ENCODE peak calls at places on chromosomes 2 and 18, in nine cellular contexts. One of them, this sample, is unnamed.

GRCh38 chr2:59177748-59178147 is 936.6 kb upstream of the FANCL start:
- DNase-seq in A673: no peak
- DNase-seq in transverse colon: no peak
- DNase-seq in mammary epithelial cell: no peak
- DNase-seq in suprapubic skin: no peak
- DNase-seq in Caco-2: no peak
- DNase-seq in H9: no peak
- DNase-seq in heart right ventricle: no peak
- DNase-seq in aorta: no peak
- DNase-seq in this sample: no peak

GRCh38 chr2:232541195-232541960 is 1.9 kb downstream of the CHRNG start:
- DNase-seq in A673: no peak
- DNase-seq in transverse colon: no peak
- DNase-seq in mammary epithelial cell: no peak
- DNase-seq in suprapubic skin: peak; percentile 64
- DNase-seq in Caco-2: no peak
- DNase-seq in H9: no peak
- DNase-seq in heart right ventricle: no peak
- DNase-seq in aorta: peak; percentile 59
- DNase-seq in this sample: no peak

GRCh38 chr18:62827397-62827796 is 112.1 kb downstream of the PHLPP1 start:
- DNase-seq in A673: no peak
- DNase-seq in transverse colon: no peak
- DNase-seq in mammary epithelial cell: no peak
- DNase-seq in suprapubic skin: no peak
- DNase-seq in Caco-2: no peak
- DNase-seq in H9: no peak
- DNase-seq in heart right ventricle: no peak
- DNase-seq in aorta: no peak
- DNase-seq in this sample: no peak

GRCh38 chr2:233593201-233593600 is 24.2 kb upstream of the UGT1A8 start:
- DNase-seq in A673: no peak
- DNase-seq in transverse colon: no peak
- DNase-seq in mammary epithelial cell: peak; percentile 83
- DNase-seq in suprapubic skin: no peak
- DNase-seq in Caco-2: no peak
- DNase-seq in H9: no peak
- DNase-seq in heart right ventricle: no peak
- DNase-seq in aorta: no peak
- DNase-seq in this sample: no peak

GRCh38 chr2:226983891-226984290 is 148.0 kb downstream of the RHBDD1 start:
- DNase-seq in A673: no peak
- DNase-seq in transverse colon: no peak
- DNase-seq in mammary epithelial cell: no peak
- DNase-seq in suprapubic skin: no peak
- DNase-seq in Caco-2: no peak
- DNase-seq in H9: no peak
- DNase-seq in heart right ventricle: no peak
- DNase-seq in aorta: no peak
- DNase-seq in this sample: no peak

GRCh38 chr2:237235383-237236095 is 149.8 kb downstream of the COPS8 start:
- DNase-seq in A673: no peak
- DNase-seq in transverse colon: peak; percentile 31
- DNase-seq in mammary epithelial cell: peak; percentile 72
- DNase-seq in suprapubic skin: no peak
- DNase-seq in Caco-2: no peak
- DNase-seq in H9: no peak
- DNase-seq in heart right ventricle: peak; percentile 25
- DNase-seq in aorta: no peak
- DNase-seq in this sample: peak; percentile 92

GRCh38 chr2:142944264-142944663 is 66.8 kb downstream of the KYNU start:
- DNase-seq in A673: peak; percentile 72
- DNase-seq in transverse colon: no peak
- DNase-seq in mammary epithelial cell: peak; percentile 60
- DNase-seq in suprapubic skin: no peak
- DNase-seq in Caco-2: no peak
- DNase-seq in H9: no peak
- DNase-seq in heart right ventricle: no peak
- DNase-seq in aorta: no peak
- DNase-seq in this sample: no peak

GRCh38 chr2:159249955-159250723 is 36.4 kb downstream of the WDSUB1 start:
- DNase-seq in A673: peak; percentile 61
- DNase-seq in transverse colon: peak; percentile 72
- DNase-seq in mammary epithelial cell: peak; percentile 94
- DNase-seq in suprapubic skin: no peak
- DNase-seq in Caco-2: peak; percentile 14
- DNase-seq in H9: no peak
- DNase-seq in heart right ventricle: no peak
- DNase-seq in aorta: no peak
- DNase-seq in this sample: peak; percentile 65

GRCh38 chr2:25228848-25229674 is 60.7 kb upstream of the POMC start:
- DNase-seq in A673: peak; percentile 92
- DNase-seq in transverse colon: peak; percentile 69
- DNase-seq in mammary epithelial cell: peak; percentile 62
- DNase-seq in suprapubic skin: no peak
- DNase-seq in Caco-2: peak; percentile 85
- DNase-seq in H9: peak; percentile 91
- DNase-seq in heart right ventricle: peak; percentile 74
- DNase-seq in aorta: peak; percentile 89
- DNase-seq in this sample: peak; percentile 86

GRCh38 chr2:227029706-227030105 is 134.3 kb downstream of the COL4A4 start:
- DNase-seq in A673: no peak
- DNase-seq in transverse colon: no peak
- DNase-seq in mammary epithelial cell: no peak
- DNase-seq in suprapubic skin: no peak
- DNase-seq in Caco-2: no peak
- DNase-seq in H9: no peak
- DNase-seq in heart right ventricle: no peak
- DNase-seq in aorta: no peak
- DNase-seq in this sample: peak; percentile 4

GRCh38 chr2:217338306-217338916 is 478.5 kb upstream of the TNP1 start:
- DNase-seq in A673: peak; percentile 87
- DNase-seq in transverse colon: no peak
- DNase-seq in mammary epithelial cell: peak; percentile 31
- DNase-seq in suprapubic skin: no peak
- DNase-seq in Caco-2: no peak
- DNase-seq in H9: no peak
- DNase-seq in heart right ventricle: no peak
- DNase-seq in aorta: no peak
- DNase-seq in this sample: peak; percentile 47

GRCh38 chr2:128817171-128817570 is 498.5 kb upstream of the HS6ST1 start:
- DNase-seq in A673: peak; percentile 53
- DNase-seq in transverse colon: no peak
- DNase-seq in mammary epithelial cell: no peak
- DNase-seq in suprapubic skin: no peak
- DNase-seq in Caco-2: no peak
- DNase-seq in H9: peak; percentile 26
- DNase-seq in heart right ventricle: no peak
- DNase-seq in aorta: no peak
- DNase-seq in this sample: peak; percentile 6

GRCh38 chr2:11309706-11310105 is 34.7 kb downstream of the ROCK2 start:
- DNase-seq in A673: no peak
- DNase-seq in transverse colon: no peak
- DNase-seq in mammary epithelial cell: no peak
- DNase-seq in suprapubic skin: no peak
- DNase-seq in Caco-2: no peak
- DNase-seq in H9: no peak
- DNase-seq in heart right ventricle: no peak
- DNase-seq in aorta: no peak
- DNase-seq in this sample: no peak
- H3K4me1 ChIP-seq in A673: peaks cover 26% of the 10 kb centered on the region
- H3K4me1 ChIP-seq in transverse colon: peaks cover 31% of the 10 kb centered on the region
- H3K4me1 ChIP-seq in mammary epithelial cell: no peaks in the 10 kb centered on the region
- H3K4me1 ChIP-seq in suprapubic skin: peaks cover 21% of the 10 kb centered on the region
- H3K4me1 ChIP-seq in Caco-2: no peaks in the 10 kb centered on the region
- H3K4me1 ChIP-seq in H9: no peaks in the 10 kb centered on the region
- H3K4me1 ChIP-seq in heart right ventricle: no peaks in the 10 kb centered on the region
- H3K4me1 ChIP-seq in aorta: peaks cover 2% of the 10 kb centered on the region
- H3K4me1 ChIP-seq in this sample: no peaks in the 10 kb centered on the region

DNA sequence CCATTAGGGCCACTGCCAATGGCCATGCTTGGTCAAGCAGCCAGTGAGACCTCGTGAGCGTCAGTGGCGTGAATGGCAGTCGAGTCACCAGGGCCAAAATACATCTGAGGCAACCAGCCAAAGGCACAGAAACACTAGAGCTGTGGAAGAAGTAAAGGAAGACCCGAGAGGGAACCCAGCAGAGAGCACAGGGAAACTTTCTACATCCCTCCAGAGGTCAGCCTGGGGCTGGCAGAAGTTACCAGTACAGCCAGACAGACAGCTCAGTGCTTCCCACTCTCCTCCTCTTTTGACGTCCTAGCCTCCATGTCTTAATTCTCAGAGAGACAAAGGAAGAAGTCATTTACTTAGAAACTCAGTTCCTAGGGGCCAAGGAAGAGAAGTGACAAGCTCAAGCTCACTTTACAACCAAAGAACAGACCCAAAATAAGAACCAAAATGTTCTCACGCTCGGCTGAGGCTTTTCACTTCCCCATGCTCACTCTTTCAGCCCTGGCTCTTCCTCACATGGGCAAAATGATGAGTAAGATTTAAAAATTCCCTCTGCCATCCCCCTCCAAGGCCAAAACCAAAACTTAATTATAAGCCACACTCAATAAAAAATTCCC is 8.7 kb downstream of the CYRIA start:
- DNase-seq in A673: no peak
- DNase-seq in transverse colon: no peak
- DNase-seq in mammary epithelial cell: no peak
- DNase-seq in suprapubic skin: no peak
- DNase-seq in Caco-2: no peak
- DNase-seq in H9: no peak
- DNase-seq in heart right ventricle: no peak
- DNase-seq in aorta: peak; percentile 83
- DNase-seq in this sample: no peak
- H3K4me1 ChIP-seq in A673: peaks cover 96% of the 10 kb centered on the region
- H3K4me1 ChIP-seq in transverse colon: peaks cover 85% of the 10 kb centered on the region
- H3K4me1 ChIP-seq in mammary epithelial cell: peaks cover 14% of the 10 kb centered on the region
- H3K4me1 ChIP-seq in suprapubic skin: peaks cover 27% of the 10 kb centered on the region
- H3K4me1 ChIP-seq in Caco-2: no peaks in the 10 kb centered on the region
- H3K4me1 ChIP-seq in H9: peaks cover 2% of the 10 kb centered on the region
- H3K4me1 ChIP-seq in heart right ventricle: peaks cover 10% of the 10 kb centered on the region
- H3K4me1 ChIP-seq in aorta: no peaks in the 10 kb centered on the region
- H3K4me1 ChIP-seq in this sample: peaks cover 15% of the 10 kb centered on the region

GRCh38 chr2:46945671-46946070 is 30.1 kb upstream of the MCFD2 start:
- DNase-seq in A673: no peak
- DNase-seq in transverse colon: no peak
- DNase-seq in mammary epithelial cell: no peak
- DNase-seq in suprapubic skin: peak; percentile 61
- DNase-seq in Caco-2: no peak
- DNase-seq in H9: no peak
- DNase-seq in heart right ventricle: no peak
- DNase-seq in aorta: no peak
- DNase-seq in this sample: no peak

GRCh38 chr2:46951290-46952064 is 35.9 kb upstream of the MCFD2 start:
- DNase-seq in A673: no peak
- DNase-seq in transverse colon: no peak
- DNase-seq in mammary epithelial cell: no peak
- DNase-seq in suprapubic skin: no peak
- DNase-seq in Caco-2: no peak
- DNase-seq in H9: no peak
- DNase-seq in heart right ventricle: no peak
- DNase-seq in aorta: no peak
- DNase-seq in this sample: no peak

GRCh38 chr2:46947841-46948240 is 32.2 kb upstream of the MCFD2 start:
- DNase-seq in A673: no peak
- DNase-seq in transverse colon: no peak
- DNase-seq in mammary epithelial cell: no peak
- DNase-seq in suprapubic skin: no peak
- DNase-seq in Caco-2: no peak
- DNase-seq in H9: no peak
- DNase-seq in heart right ventricle: no peak
- DNase-seq in aorta: no peak
- DNase-seq in this sample: no peak

GRCh38 chr2:46952171-46952570 is 36.6 kb upstream of the MCFD2 start:
- DNase-seq in A673: no peak
- DNase-seq in transverse colon: no peak
- DNase-seq in mammary epithelial cell: no peak
- DNase-seq in suprapubic skin: no peak
- DNase-seq in Caco-2: no peak
- DNase-seq in H9: no peak
- DNase-seq in heart right ventricle: no peak
- DNase-seq in aorta: no peak
- DNase-seq in this sample: no peak

DNA sequence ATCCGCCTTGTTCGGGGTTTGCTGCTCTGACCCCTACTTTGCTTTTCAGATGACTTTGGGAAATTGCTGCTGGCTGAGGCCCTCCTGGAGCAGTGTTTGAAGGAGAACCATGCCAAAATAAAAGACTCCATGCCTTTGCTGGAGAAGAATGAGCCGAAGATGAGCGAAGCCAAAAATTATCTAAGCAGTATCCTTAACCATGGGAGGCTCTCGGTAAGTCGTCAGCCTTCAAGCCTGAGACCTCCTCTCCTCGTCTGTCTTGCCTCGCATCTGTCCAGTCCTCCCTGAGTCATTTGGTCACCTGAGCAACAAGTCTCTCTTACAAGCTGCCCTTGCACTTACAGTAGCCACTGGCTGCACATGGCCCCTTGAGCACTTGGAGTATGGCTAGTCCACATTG is 34.7 kb upstream of the MCFD2 start:
- DNase-seq in A673: no peak
- DNase-seq in transverse colon: no peak
- DNase-seq in mammary epithelial cell: no peak
- DNase-seq in suprapubic skin: no peak
- DNase-seq in Caco-2: no peak
- DNase-seq in H9: no peak
- DNase-seq in heart right ventricle: no peak
- DNase-seq in aorta: no peak
- DNase-seq in this sample: no peak
- H3K4me1 ChIP-seq in A673: no peaks in the 10 kb centered on the region
- H3K4me1 ChIP-seq in transverse colon: peaks cover 31% of the 10 kb centered on the region
- H3K4me1 ChIP-seq in mammary epithelial cell: peaks cover 7% of the 10 kb centered on the region
- H3K4me1 ChIP-seq in suprapubic skin: peaks cover 15% of the 10 kb centered on the region
- H3K4me1 ChIP-seq in Caco-2: peaks cover 20% of the 10 kb centered on the region
- H3K4me1 ChIP-seq in H9: no peaks in the 10 kb centered on the region
- H3K4me1 ChIP-seq in heart right ventricle: peaks cover 4% of the 10 kb centered on the region
- H3K4me1 ChIP-seq in aorta: peaks cover under 1% of the 10 kb centered on the region
- H3K4me1 ChIP-seq in this sample: no peaks in the 10 kb centered on the region

GRCh38 chr2:172098287-172098649 is 4.4 kb downstream of the DLX2 start:
- DNase-seq in A673: peak; percentile 40
- DNase-seq in transverse colon: no peak
- DNase-seq in mammary epithelial cell: no peak
- DNase-seq in suprapubic skin: no peak
- DNase-seq in Caco-2: no peak
- DNase-seq in H9: no peak
- DNase-seq in heart right ventricle: no peak
- DNase-seq in aorta: no peak
- DNase-seq in this sample: no peak
- H3K4me1 ChIP-seq in A673: peaks cover 52% of the 10 kb centered on the region
- H3K4me1 ChIP-seq in transverse colon: peaks cover 80% of the 10 kb centered on the region
- H3K4me1 ChIP-seq in mammary epithelial cell: peaks cover 65% of the 10 kb centered on the region
- H3K4me1 ChIP-seq in suprapubic skin: peaks cover 93% of the 10 kb centered on the region
- H3K4me1 ChIP-seq in Caco-2: peaks cover 11% of the 10 kb centered on the region
- H3K4me1 ChIP-seq in H9: no peaks in the 10 kb centered on the region
- H3K4me1 ChIP-seq in heart right ventricle: peaks cover 36% of the 10 kb centered on the region
- H3K4me1 ChIP-seq in aorta: no peaks in the 10 kb centered on the region
- H3K4me1 ChIP-seq in this sample: peaks cover 28% of the 10 kb centered on the region

This sample was measured in cardiac muscle cell.